ENCODE peak calls at places on chromosomes 3 and 15, in ten cellular contexts. One of them, this sample, is unnamed. For H3K4me1, the result is how much of the 10 kb centered on the place peaks cover.

GRCh38 chr3:157493627-157494550 is 9.3 kb downstream of the VEPH1 start:
- DNase-seq in K562: peak
- DNase-seq in ovary: no peak
- DNase-seq in transverse colon: no peak
- DNase-seq in A549: peak
- DNase-seq in sigmoid colon: no peak
- DNase-seq in stomach: no peak
- DNase-seq in tibial nerve: no peak
- DNase-seq in H1: no peak
- DNase-seq in HepG2: peak
- DNase-seq in this sample: no peak

GRCh38 chr15:88274534-88275460 is 18.3 kb upstream of the NTRK3 start:
- DNase-seq in K562: peak
- DNase-seq in ovary: no peak
- DNase-seq in transverse colon: peak
- DNase-seq in A549: peak
- DNase-seq in sigmoid colon: no peak
- DNase-seq in stomach: peak
- DNase-seq in tibial nerve: no peak
- DNase-seq in H1: peak
- DNase-seq in HepG2: peak
- DNase-seq in this sample: no peak

GRCh38 chr3:69197455-69197854 is 75.1 kb upstream of the LMOD3 start:
- DNase-seq in K562: no peak
- DNase-seq in ovary: no peak
- DNase-seq in transverse colon: no peak
- DNase-seq in A549: no peak
- DNase-seq in sigmoid colon: no peak
- DNase-seq in stomach: no peak
- DNase-seq in tibial nerve: no peak
- DNase-seq in H1: no peak
- DNase-seq in HepG2: no peak
- DNase-seq in this sample: no peak

GRCh38 chr3:142987080-142987700 is 14.2 kb upstream of the U2SURP start:
- DNase-seq in K562: no peak
- DNase-seq in ovary: no peak
- DNase-seq in transverse colon: no peak
- DNase-seq in A549: peak
- DNase-seq in sigmoid colon: no peak
- DNase-seq in stomach: no peak
- DNase-seq in tibial nerve: no peak
- DNase-seq in H1: no peak
- DNase-seq in HepG2: peak
- DNase-seq in this sample: no peak

GRCh38 chr15:82585072-82585471 is 44.8 kb upstream of the RPS17 start:
- DNase-seq in K562: no peak
- DNase-seq in ovary: no peak
- DNase-seq in transverse colon: no peak
- DNase-seq in A549: no peak
- DNase-seq in sigmoid colon: no peak
- DNase-seq in stomach: no peak
- DNase-seq in tibial nerve: no peak
- DNase-seq in H1: no peak
- DNase-seq in HepG2: no peak
- DNase-seq in this sample: no peak

GRCh38 chr3:112926000-112926399 is 48.9 kb downstream of the CD200R1 start:
- DNase-seq in K562: no peak
- DNase-seq in ovary: no peak
- DNase-seq in transverse colon: no peak
- DNase-seq in A549: no peak
- DNase-seq in sigmoid colon: no peak
- DNase-seq in stomach: no peak
- DNase-seq in tibial nerve: no peak
- DNase-seq in H1: no peak
- DNase-seq in HepG2: no peak
- DNase-seq in this sample: no peak

GRCh38 chr3:156388469-156389150 is 166.3 kb downstream of the SSR3 start:
- DNase-seq in K562: no peak
- DNase-seq in ovary: no peak
- DNase-seq in transverse colon: no peak
- DNase-seq in A549: no peak
- DNase-seq in sigmoid colon: no peak
- DNase-seq in stomach: no peak
- DNase-seq in tibial nerve: no peak
- DNase-seq in H1: no peak
- DNase-seq in HepG2: no peak
- DNase-seq in this sample: no peak

GRCh38 chr3:184042617-184043016 is 10.2 kb upstream of the HTR3C start:
- DNase-seq in K562: no peak
- DNase-seq in ovary: no peak
- DNase-seq in transverse colon: no peak
- DNase-seq in A549: no peak
- DNase-seq in sigmoid colon: no peak
- DNase-seq in stomach: no peak
- DNase-seq in tibial nerve: no peak
- DNase-seq in H1: no peak
- DNase-seq in HepG2: no peak
- DNase-seq in this sample: no peak

GRCh38 chr3:106457278-106458210 is 588.7 kb upstream of the CBLB start:
- DNase-seq in K562: no peak
- DNase-seq in ovary: peak
- DNase-seq in transverse colon: no peak
- DNase-seq in A549: peak
- DNase-seq in sigmoid colon: no peak
- DNase-seq in stomach: no peak
- DNase-seq in tibial nerve: peak
- DNase-seq in H1: no peak
- DNase-seq in HepG2: no peak
- DNase-seq in this sample: peak

DNA sequence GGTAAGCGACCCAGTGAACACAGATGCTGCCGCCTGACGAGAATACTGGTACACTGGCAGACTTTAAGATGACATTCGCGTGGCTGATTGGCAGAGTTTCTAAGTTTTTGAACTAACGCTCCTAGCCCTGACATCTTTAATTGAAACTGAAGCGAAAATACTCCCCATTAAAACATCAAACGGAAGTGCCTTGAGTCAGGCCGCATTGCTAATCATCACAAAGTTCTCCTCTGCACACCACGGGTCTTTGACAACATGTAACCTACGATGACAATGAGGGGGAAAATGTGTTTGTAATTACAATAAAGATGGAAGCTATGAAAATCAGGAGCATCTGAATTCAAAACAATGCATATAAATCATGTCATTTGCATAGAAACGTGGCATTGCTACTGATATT is 44.5 kb downstream of the ATP13A4 start:
- DNase-seq in K562: no peak
- DNase-seq in ovary: no peak
- DNase-seq in transverse colon: no peak
- DNase-seq in A549: no peak
- DNase-seq in sigmoid colon: no peak
- DNase-seq in stomach: no peak
- DNase-seq in tibial nerve: no peak
- DNase-seq in H1: no peak
- DNase-seq in HepG2: no peak
- DNase-seq in this sample: no peak
- H3K4me1 ChIP-seq in K562: under half
- H3K4me1 ChIP-seq in ovary: under half
- H3K4me1 ChIP-seq in transverse colon: under half
- H3K4me1 ChIP-seq in A549: under half
- H3K4me1 ChIP-seq in sigmoid colon: under half
- H3K4me1 ChIP-seq in stomach: under half
- H3K4me1 ChIP-seq in tibial nerve: under half
- H3K4me1 ChIP-seq in H1: under half
- H3K4me1 ChIP-seq in HepG2: under half
- H3K4me1 ChIP-seq in this sample: under half

GRCh38 chr15:57111002-57111401 is 192.6 kb downstream of the TCF12 start:
- DNase-seq in K562: no peak
- DNase-seq in ovary: no peak
- DNase-seq in transverse colon: no peak
- DNase-seq in A549: no peak
- DNase-seq in sigmoid colon: no peak
- DNase-seq in stomach: no peak
- DNase-seq in tibial nerve: no peak
- DNase-seq in H1: no peak
- DNase-seq in HepG2: no peak
- DNase-seq in this sample: no peak

GRCh38 chr15:57114070-57114469 is 195.6 kb downstream of the TCF12 start:
- DNase-seq in K562: no peak
- DNase-seq in ovary: no peak
- DNase-seq in transverse colon: peak
- DNase-seq in A549: no peak
- DNase-seq in sigmoid colon: no peak
- DNase-seq in stomach: no peak
- DNase-seq in tibial nerve: no peak
- DNase-seq in H1: no peak
- DNase-seq in HepG2: no peak
- DNase-seq in this sample: no peak

GRCh38 chr15:57109005-57109404 is 190.6 kb downstream of the TCF12 start:
- DNase-seq in K562: no peak
- DNase-seq in ovary: no peak
- DNase-seq in transverse colon: no peak
- DNase-seq in A549: no peak
- DNase-seq in sigmoid colon: no peak
- DNase-seq in stomach: no peak
- DNase-seq in tibial nerve: no peak
- DNase-seq in H1: no peak
- DNase-seq in HepG2: no peak
- DNase-seq in this sample: no peak

DNA sequence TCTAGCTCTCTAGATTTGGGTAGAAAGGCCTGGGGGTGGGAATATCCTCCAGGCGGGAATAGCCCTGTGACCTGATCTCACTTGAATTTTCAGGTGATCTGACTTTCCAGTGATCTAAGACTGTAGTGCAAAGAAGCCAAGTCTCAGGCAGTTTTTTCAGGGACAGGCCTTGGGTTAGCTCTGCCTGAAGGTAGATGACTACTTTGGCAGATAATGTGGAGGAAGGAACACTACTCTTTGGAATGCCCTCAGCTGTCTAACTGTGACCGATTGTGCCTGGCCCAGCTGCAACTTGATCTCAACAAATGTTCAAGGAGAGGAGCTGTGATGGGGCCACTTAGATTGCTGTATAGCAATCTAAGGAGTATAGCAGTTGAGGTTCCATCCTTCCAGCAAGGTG is 193.7 kb downstream of the TCF12 start:
- DNase-seq in K562: no peak
- DNase-seq in ovary: no peak
- DNase-seq in transverse colon: no peak
- DNase-seq in A549: no peak
- DNase-seq in sigmoid colon: no peak
- DNase-seq in stomach: no peak
- DNase-seq in tibial nerve: no peak
- DNase-seq in H1: no peak
- DNase-seq in HepG2: no peak
- DNase-seq in this sample: no peak
- TF ChIP-seq EP300 in K562: no peak
- TF ChIP-seq EP300 in ovary: no peak
- TF ChIP-seq EP300 in transverse colon: no peak
- TF ChIP-seq EP300 in A549: no peak
- TF ChIP-seq EP300 in sigmoid colon: no peak
- TF ChIP-seq EP300 in stomach: no peak
- TF ChIP-seq EP300 in tibial nerve: no peak
- TF ChIP-seq EP300 in H1: no peak
- TF ChIP-seq EP300 in HepG2: no peak
- TF ChIP-seq EP300 in this sample: no peak

DNA sequence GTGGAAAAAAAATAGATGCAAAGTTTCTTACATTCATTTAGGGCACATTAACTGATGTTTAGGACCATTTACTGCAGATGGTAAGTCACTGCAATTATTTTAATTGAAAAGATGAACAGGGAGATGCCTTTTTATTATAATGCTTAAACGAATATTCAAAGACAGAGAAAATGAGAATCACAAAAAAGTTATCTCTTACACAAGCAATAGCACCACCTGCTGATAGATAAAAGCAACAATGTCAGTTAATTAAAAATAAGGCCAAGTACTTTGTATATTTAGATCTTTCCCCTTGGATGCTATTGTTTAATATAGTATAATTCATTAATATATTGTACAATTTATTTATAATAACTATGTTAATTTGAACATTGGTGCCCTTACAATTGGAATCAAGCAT is 55.9 kb downstream of the IFT80 start:
- DNase-seq in K562: peak
- DNase-seq in ovary: no peak
- DNase-seq in transverse colon: no peak
- DNase-seq in A549: peak
- DNase-seq in sigmoid colon: no peak
- DNase-seq in stomach: no peak
- DNase-seq in tibial nerve: no peak
- DNase-seq in H1: no peak
- DNase-seq in HepG2: peak
- DNase-seq in this sample: no peak
- TF ChIP-seq POLR2A in K562: no peak
- TF ChIP-seq POLR2A in ovary: no peak
- TF ChIP-seq POLR2A in transverse colon: no peak
- TF ChIP-seq POLR2A in A549: no peak
- TF ChIP-seq POLR2A in sigmoid colon: no peak
- TF ChIP-seq POLR2A in stomach: no peak
- TF ChIP-seq POLR2A in tibial nerve: no peak
- TF ChIP-seq POLR2A in H1: no peak
- TF ChIP-seq POLR2A in HepG2: no peak
- TF ChIP-seq POLR2A in this sample: no peak

GRCh38 chr3:133574260-133574881 is 885 bp downstream of the CDV3 start:
- DNase-seq in K562: peak
- DNase-seq in ovary: peak
- DNase-seq in transverse colon: peak
- DNase-seq in A549: peak
- DNase-seq in sigmoid colon: peak
- DNase-seq in stomach: peak
- DNase-seq in tibial nerve: peak
- DNase-seq in H1: peak
- DNase-seq in HepG2: peak
- DNase-seq in this sample: peak

GRCh38 chr3:133573629-133574194 is at the start of gene CDV3:
- DNase-seq in K562: peak
- DNase-seq in ovary: no peak
- DNase-seq in transverse colon: no peak
- DNase-seq in A549: no peak
- DNase-seq in sigmoid colon: no peak
- DNase-seq in stomach: no peak
- DNase-seq in tibial nerve: no peak
- DNase-seq in H1: no peak
- DNase-seq in HepG2: no peak
- DNase-seq in this sample: peak

GRCh38 chr3:133573054-133573628 is 345 bp upstream of the CDV3 start:
- DNase-seq in K562: peak
- DNase-seq in ovary: peak
- DNase-seq in transverse colon: peak
- DNase-seq in A549: peak
- DNase-seq in sigmoid colon: peak
- DNase-seq in stomach: peak
- DNase-seq in tibial nerve: peak
- DNase-seq in H1: peak
- DNase-seq in HepG2: peak
- DNase-seq in this sample: peak

GRCh38 chr3:133576169-133576568 is 2.7 kb downstream of the CDV3 start:
- DNase-seq in K562: no peak
- DNase-seq in ovary: no peak
- DNase-seq in transverse colon: no peak
- DNase-seq in A549: no peak
- DNase-seq in sigmoid colon: no peak
- DNase-seq in stomach: no peak
- DNase-seq in tibial nerve: no peak
- DNase-seq in H1: no peak
- DNase-seq in HepG2: no peak
- DNase-seq in this sample: no peak

GRCh38 chr3:133575121-133575520 is 1.6 kb downstream of the CDV3 start:
- DNase-seq in K562: no peak
- DNase-seq in ovary: no peak
- DNase-seq in transverse colon: no peak
- DNase-seq in A549: no peak
- DNase-seq in sigmoid colon: no peak
- DNase-seq in stomach: no peak
- DNase-seq in tibial nerve: no peak
- DNase-seq in H1: no peak
- DNase-seq in HepG2: no peak
- DNase-seq in this sample: no peak
- H3K4me1 ChIP-seq in K562: under half
- H3K4me1 ChIP-seq in ovary: under half
- H3K4me1 ChIP-seq in transverse colon: under half
- H3K4me1 ChIP-seq in A549: under half
- H3K4me1 ChIP-seq in sigmoid colon: half or more
- H3K4me1 ChIP-seq in stomach: half or more
- H3K4me1 ChIP-seq in tibial nerve: under half
- H3K4me1 ChIP-seq in H1: under half
- H3K4me1 ChIP-seq in HepG2: half or more
- H3K4me1 ChIP-seq in this sample: half or more

This sample was measured in suprapubic skin.